ENCODE peak calls at places on chromosomes 3 and 15, in nine cellular contexts. K is IMR-90; J is neuronal stem cell; A is neural progenitor cell; C is fibroblast of lung; S is K562; X is CD8-positive, alpha-beta memory T cell; Y is ovary; M is lower lobe of right lung. L is an unnamed sample. For H3K9me3, the result is how much of the 10 kb centered on the place peaks cover.

GRCh38 chr3:162643245-162643644 is 1146.6 kb downstream of the OTOL1 start:
- DNase-seq in J (no peak), Y (no peak), S (no peak), C (no peak), M (no peak), A (no peak), K (no peak), X (no peak), L (no peak)

GRCh38 chr3:82973810-82974209 is 1212.4 kb upstream of the GBE1 start:
- DNase-seq in J (no peak), Y (no peak), X (no peak), K (no peak), A (no peak), M (no peak), S (no peak), C (peak), L (no peak)

GRCh38 chr3:111681705-111682426 is 86.7 kb upstream of the ZBED2 start:
- DNase-seq in K (no peak), X (no peak), Y (no peak), S (no peak), M (no peak), C (peak), J (no peak), A (no peak), L (no peak)

GRCh38 chr3:33791477-33792166 is 6.8 kb upstream of the PDCD6IP start:
- DNase-seq in X (no peak), Y (no peak), A (no peak), C (no peak), M (peak), K (peak), J (no peak), S (peak), L (no peak)

GRCh38 chr3:152307829-152308474 is 39.2 kb downstream of the MBNL1 start:
- DNase-seq in K (peak), A (peak), C (peak), X (no peak), S (no peak), M (no peak), J (no peak), Y (no peak), L (no peak)

GRCh38 chr3:193978446-193978845 is 157.5 kb upstream of the HES1 start:
- DNase-seq in Y (no peak), K (no peak), C (peak), J (no peak), A (no peak), M (no peak), X (no peak), S (no peak), L (no peak)

GRCh38 chr3:133563186-133563591 is 10.3 kb upstream of the CDV3 start:
- DNase-seq in M (no peak), S (no peak), A (no peak), Y (no peak), K (peak), J (no peak), X (no peak), C (peak), L (no peak)

GRCh38 chr15:86061581-86061980 is 18.1 kb upstream of the AGBL1 start:
- DNase-seq in S (no peak), A (peak), M (no peak), J (no peak), C (no peak), K (no peak), X (no peak), Y (no peak), L (no peak)

GRCh38 chr3:53170325-53171108 is 9.5 kb downstream of the PRKCD start:
- DNase-seq in A (no peak), Y (no peak), J (no peak), K (no peak), C (no peak), S (no peak), X (no peak), M (peak), L (no peak)

GRCh38 chr15:31365655-31366127 is 39.1 kb downstream of the KLF13 start:
- DNase-seq in M (peak), J (peak), X (peak), K (peak), A (peak), Y (peak), C (peak), S (peak), L (peak)

GRCh38 chr3:112857526-112857925 is 10.9 kb upstream of the CD200R1L start:
- DNase-seq in X (no peak), K (no peak), Y (no peak), S (peak), C (no peak), A (no peak), M (no peak), J (no peak), L (no peak)

GRCh38 chr3:183193762-183194701 is 31.5 kb upstream of the LAMP3 start:
- DNase-seq in A (no peak), S (no peak), Y (no peak), C (no peak), X (no peak), K (peak), J (no peak), M (no peak), L (no peak)

GRCh38 chr3:48990636-48991421 is 788 bp downstream of the P4HTM start:
- DNase-seq in Y (peak), K (no peak), X (peak), S (no peak), M (no peak), C (peak), J (no peak), A (peak), L (peak)

GRCh38 chr3:196981657-196982056 is 13.0 kb upstream of the PIGZ start:
- DNase-seq in A (no peak), S (no peak), C (no peak), K (no peak), J (no peak), M (no peak), Y (no peak), X (no peak), L (no peak)

GRCh38 chr3:65953301-65953812 is 85.4 kb downstream of the MAGI1 start:
- DNase-seq in Y (peak), J (no peak), K (no peak), S (no peak), C (peak), A (peak), X (no peak), M (peak), L (no peak)

GRCh38 chr3:182969277-182969676 is 11.1 kb downstream of the DCUN1D1 start:
- DNase-seq in A (no peak), S (no peak), Y (no peak), M (no peak), K (peak), J (no peak), C (peak), X (no peak), L (no peak)

GRCh38 chr15:88894819-88895767 is at the start of gene HAPLN3:
- DNase-seq in Y (peak), J (no peak), X (peak), S (peak), A (peak), C (peak), K (peak), M (no peak), L (peak)

GRCh38 chr15:26157081-26157480 is 294.0 kb upstream of the ATP10A start:
- DNase-seq in X (no peak), A (peak), K (no peak), J (no peak), S (no peak), Y (no peak), M (no peak), C (no peak), L (no peak)

GRCh38 chr15:84992157-84992940 is 10.7 kb downstream of the PDE8A start:
- DNase-seq in J (no peak), Y (no peak), A (no peak), S (peak), M (no peak), C (peak), K (peak), X (no peak), L (no peak)

GRCh38 chr3:120928991-120929390 is 21.0 kb downstream of the STXBP5L start:
- DNase-seq in M (no peak), A (no peak), Y (no peak), C (peak), J (no peak), K (no peak), S (no peak), X (no peak), L (no peak)

GRCh38 chr3:169509780-169510179 is 153.7 kb downstream of the MECOM start:
- DNase-seq in K (no peak), A (no peak), M (no peak), Y (no peak), J (no peak), S (no peak), C (no peak), X (no peak), L (no peak)

GRCh38 chr15:90265271-90266060 is at the start of gene NGRN:
- DNase-seq in A (peak), X (peak), J (peak), S (peak), C (peak), M (peak), K (peak), Y (peak), L (peak)

GRCh38 chr3:186200746-186201145 is 91.9 kb upstream of the ETV5 start:
- DNase-seq in A (no peak), J (no peak), S (no peak), Y (no peak), K (no peak), X (no peak), C (no peak), M (no peak), L (no peak)

GRCh38 chr3:5061218-5061569 is 60.9 kb upstream of the ARL8B start:
- DNase-seq in A (no peak), K (no peak), C (no peak), X (no peak), Y (no peak), J (no peak), S (no peak), M (no peak), L (no peak)

GRCh38 chr3:172043233-172043632 is 3.9 kb downstream of the FNDC3B start:
- DNase-seq in A (no peak), J (no peak), X (no peak), Y (no peak), K (no peak), S (no peak), C (no peak), M (no peak), L (no peak)

GRCh38 chr15:22259881-22260421 is 179.6 kb downstream of the OR4M2 start:
- DNase-seq in X (peak), M (no peak), Y (no peak), C (no peak), A (no peak), K (no peak), J (no peak), S (no peak), L (no peak)

GRCh38 chr15:96367436-96368200 is 37.1 kb downstream of the NR2F2 start:
- DNase-seq in M (no peak), S (no peak), K (no peak), C (no peak), Y (no peak), J (no peak), A (peak), X (no peak), L (no peak)
- H3K4me3 ChIP-seq in M (peak), S (no peak), K (no peak), C (no peak), Y (no peak), J (no peak), A (peak), X (no peak), L (no peak)

GRCh38 chr3:13902648-13903238 is 22.9 kb upstream of the WNT7A start:
- DNase-seq in A (no peak), M (no peak), C (no peak), X (no peak), Y (no peak), J (no peak), S (no peak), K (no peak), L (no peak)

GRCh38 chr3:13896473-13897154 is 16.7 kb upstream of the WNT7A start:
- DNase-seq in A (peak), S (peak), Y (peak), X (peak), K (peak), M (no peak), C (peak), J (peak), L (peak)

DNA sequence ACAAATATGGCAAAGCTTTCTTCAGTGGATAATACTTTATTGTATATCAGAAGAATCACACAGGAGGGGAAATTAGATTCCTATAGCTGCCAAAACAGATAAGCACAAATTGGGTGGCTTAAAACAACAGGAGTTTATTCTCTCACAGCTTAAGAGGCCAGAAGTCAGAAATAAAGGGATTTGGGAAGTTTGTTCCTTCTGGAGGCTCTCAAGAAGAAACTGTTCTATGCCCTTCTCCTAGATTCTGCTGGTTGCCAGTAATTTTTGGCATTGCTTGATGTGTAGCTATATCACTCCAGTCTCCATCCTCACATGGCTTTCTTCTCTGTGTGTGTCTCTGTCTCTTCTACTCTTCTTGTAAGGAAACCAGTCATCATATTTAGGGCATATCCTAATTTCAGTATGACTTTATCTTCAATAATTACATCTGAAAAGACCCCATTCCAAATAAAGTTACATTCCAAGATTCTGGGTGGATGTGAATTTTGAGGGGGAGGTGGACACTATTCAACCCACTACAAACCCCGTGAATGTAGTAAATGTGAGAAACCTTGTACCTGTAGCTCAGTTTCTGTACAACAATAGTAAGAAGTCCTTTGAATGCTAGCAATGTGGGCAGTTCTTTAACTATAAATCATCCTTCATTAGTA is 22.2 kb upstream of the WNT7A start:
- DNase-seq in X (no peak), C (no peak), A (no peak), Y (no peak), J (no peak), S (no peak), K (no peak), M (no peak), L (no peak)
- H3K9me3 ChIP-seq in X (under half), C (under half), A (under half), Y (under half), J (under half), S (under half), K (under half), M (half or more), L (under half)

GRCh38 chr3:101171797-101172196 is 148.6 kb downstream of the IMPG2 start:
- DNase-seq in A (no peak), Y (no peak), K (no peak), X (no peak), S (no peak), C (no peak), M (no peak), J (no peak), L (no peak)
- H3K4me3 ChIP-seq in A (no peak), Y (no peak), K (no peak), X (no peak), S (no peak), C (no peak), M (no peak), J (no peak), L (no peak)

GRCh38 chr15:58026552-58026951 is 39.0 kb downstream of the ALDH1A2 start:
- DNase-seq in K (no peak), Y (no peak), M (no peak), S (no peak), J (no peak), C (no peak), X (no peak), A (no peak), L (no peak)
- H3K9me3 ChIP-seq in K (under half), Y (under half), M (under half), S (under half), J (under half), C (under half), X (under half), A (under half), L (under half)

GRCh38 chr15:60589253-60589652 is 110.3 kb upstream of the ICE2 start:
- DNase-seq in C (no peak), X (no peak), A (no peak), K (no peak), Y (no peak), J (no peak), M (no peak), S (no peak), L (peak)
- H3K4me3 ChIP-seq in C (no peak), X (peak), A (no peak), K (no peak), Y (no peak), J (no peak), M (peak), S (no peak), L (peak)

L was measured in HAP-1.